ENCODE peak calls at places on chromosomes 1 and 21, in seven cellular contexts. G, W, D, Y, M, Q and E are unnamed samples.

GRCh38 chr1:24905979-24906720 is 23.9 kb downstream of the RUNX3 start:
- DNase-seq in D (no peak), G (no peak), W (no peak), M (no peak), Y (no peak), Q (no peak), E (peak)

GRCh38 chr21:28953247-28953646 is 39.4 kb downstream of the LTN1 start:
- DNase-seq in W (no peak), Y (no peak), G (no peak), Q (no peak), M (no peak), D (no peak), E (no peak)

GRCh38 chr1:115412733-115413132 is 74.7 kb upstream of the NGF start:
- DNase-seq in M (no peak), Q (no peak), W (no peak), D (no peak), Y (no peak), G (no peak), E (no peak)

GRCh38 chr1:214957330-214958137 is 125.0 kb upstream of the KCNK2 start:
- DNase-seq in Y (no peak), G (peak), M (peak), W (no peak), Q (no peak), D (peak), E (no peak)

GRCh38 chr1:68359045-68359444 is 90.7 kb downstream of the RPE65 start:
- DNase-seq in Y (no peak), G (no peak), M (no peak), Q (no peak), D (peak), W (no peak), E (no peak)

GRCh38 chr1:234691567-234691966 is 81.6 kb upstream of the IRF2BP2 start:
- DNase-seq in Y (no peak), M (peak), W (no peak), D (peak), Q (no peak), G (peak), E (no peak)

GRCh38 chr1:36836196-36836883 is 198.0 kb downstream of the GRIK3 start:
- DNase-seq in Q (no peak), M (no peak), W (no peak), D (no peak), G (no peak), Y (no peak), E (no peak)

GRCh38 chr1:152566681-152567080 is at the start of gene LCE3E:
- DNase-seq in D (no peak), Y (no peak), W (no peak), Q (no peak), M (no peak), G (peak), E (no peak)

GRCh38 chr1:154206212-154206611 is at the start of gene CFAP141:
- DNase-seq in Q (no peak), Y (no peak), M (no peak), D (no peak), G (peak), W (no peak), E (no peak)

GRCh38 chr1:185886046-185886445 is 151.9 kb downstream of the HMCN1 start:
- DNase-seq in D (no peak), Q (no peak), G (no peak), M (no peak), W (no peak), Y (no peak), E (no peak)

GRCh38 chr1:46556822-46557221 is 5.4 kb upstream of the KNCN start:
- DNase-seq in Q (no peak), G (peak), M (peak), W (no peak), Y (no peak), D (peak), E (no peak)
- TF ChIP-seq CTCF in Q (no peak), G (peak), M (no peak), W (no peak), Y (no peak), D (peak), E (no peak)

DNA sequence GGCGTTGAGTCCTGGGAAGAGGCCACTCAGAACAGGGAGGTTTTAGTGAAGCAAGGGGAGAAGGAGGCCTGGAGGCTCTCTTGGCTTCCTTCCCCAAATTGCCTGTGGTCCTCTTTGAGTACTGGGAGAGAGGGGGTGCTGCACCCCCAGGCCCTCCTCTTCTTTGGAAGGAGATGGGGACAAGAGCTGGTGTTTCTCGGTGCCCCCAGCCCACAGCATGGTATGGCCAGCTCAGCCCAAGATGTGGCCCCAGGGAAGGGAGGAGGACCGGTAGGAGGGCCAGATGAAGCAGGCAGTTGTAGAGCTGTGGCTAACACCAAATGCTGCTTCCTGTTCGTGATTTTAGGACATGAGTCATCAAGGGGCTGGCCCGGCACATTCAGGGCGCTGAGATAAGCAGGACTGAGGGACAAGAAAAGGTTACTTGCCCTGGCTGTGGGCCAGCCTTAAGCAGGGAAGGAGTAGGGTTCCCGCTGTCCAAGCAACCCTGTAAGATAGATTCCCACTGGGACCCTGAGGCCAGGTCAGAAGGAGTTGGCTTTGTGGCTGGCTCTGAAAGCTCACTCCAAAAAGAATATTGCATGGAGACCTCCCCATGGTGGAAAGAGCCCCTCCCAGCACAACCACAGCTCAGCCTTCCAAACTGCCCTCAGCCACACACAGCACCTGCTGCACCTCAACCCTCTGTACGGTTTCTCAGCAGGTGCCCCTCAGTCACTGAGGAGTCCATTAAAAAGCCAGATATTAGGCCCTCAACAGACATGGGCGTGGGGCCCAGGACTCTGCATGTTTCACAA is 4.9 kb upstream of the TNFRSF1B start:
- DNase-seq in Q (no peak), W (peak), D (peak), G (peak), Y (no peak), M (peak), E (no peak)
- TF ChIP-seq CTCF in Q (no peak), W (no peak), D (no peak), G (no peak), Y (no peak), M (no peak), E (no peak)

GRCh38 chr21:35506352-35506751 is 457.2 kb upstream of the RUNX1 start:
- DNase-seq in D (no peak), Q (no peak), G (no peak), W (no peak), M (no peak), Y (no peak), E (no peak)
- TF ChIP-seq CTCF in D (no peak), Q (no peak), G (no peak), W (no peak), M (no peak), Y (no peak), E (no peak)

GRCh38 chr1:53061859-53062714 is at the start of gene PODN:
- DNase-seq in M (no peak), Y (no peak), W (no peak), D (peak), Q (no peak), G (no peak), E (peak)
- TF ChIP-seq CTCF in M (no peak), Y (no peak), W (no peak), D (no peak), Q (no peak), G (no peak), E (no peak)

GRCh38 chr1:169692766-169693460 is 18.5 kb downstream of the SELL start:
- DNase-seq in Q (no peak), M (no peak), D (no peak), W (no peak), Y (no peak), G (no peak), E (no peak)

GRCh38 chr1:169696273-169697100 is 14.9 kb downstream of the SELL start:
- DNase-seq in D (peak), W (no peak), M (no peak), Y (no peak), G (peak), Q (no peak), E (no peak)

GRCh38 chr1:169690489-169690888 is 20.9 kb downstream of the SELL start:
- DNase-seq in D (no peak), G (no peak), W (no peak), Y (no peak), Q (no peak), M (no peak), E (no peak)

GRCh38 chr1:169697769-169698168 is 13.7 kb downstream of the SELL start:
- DNase-seq in G (no peak), M (no peak), D (no peak), Y (no peak), Q (no peak), W (no peak), E (no peak)

GRCh38 chr1:169694304-169694703 is 17.1 kb downstream of the SELL start:
- DNase-seq in Y (no peak), W (no peak), M (no peak), D (no peak), Q (no peak), G (peak), E (no peak)
- TF ChIP-seq CTCF in Y (no peak), W (peak), M (no peak), D (no peak), Q (no peak), G (peak), E (no peak)

GRCh38 chr1:13520985-13521384 is 7.2 kb upstream of the LRRC38 start:
- DNase-seq in Q (no peak), G (no peak), D (no peak), M (no peak), W (no peak), Y (no peak), E (no peak)

GRCh38 chr1:13513885-13514546 is at the start of gene LRRC38:
- DNase-seq in G (peak), W (no peak), Q (peak), Y (peak), M (no peak), D (no peak), E (peak)

GRCh38 chr1:13513063-13513884 is 529 bp downstream of the LRRC38 start:
- DNase-seq in Q (no peak), M (no peak), G (no peak), D (no peak), W (no peak), Y (no peak), E (no peak)

GRCh38 chr1:13516606-13517005 is 2.8 kb upstream of the LRRC38 start:
- DNase-seq in Y (no peak), M (no peak), W (no peak), Q (no peak), G (no peak), D (no peak), E (no peak)

DNA sequence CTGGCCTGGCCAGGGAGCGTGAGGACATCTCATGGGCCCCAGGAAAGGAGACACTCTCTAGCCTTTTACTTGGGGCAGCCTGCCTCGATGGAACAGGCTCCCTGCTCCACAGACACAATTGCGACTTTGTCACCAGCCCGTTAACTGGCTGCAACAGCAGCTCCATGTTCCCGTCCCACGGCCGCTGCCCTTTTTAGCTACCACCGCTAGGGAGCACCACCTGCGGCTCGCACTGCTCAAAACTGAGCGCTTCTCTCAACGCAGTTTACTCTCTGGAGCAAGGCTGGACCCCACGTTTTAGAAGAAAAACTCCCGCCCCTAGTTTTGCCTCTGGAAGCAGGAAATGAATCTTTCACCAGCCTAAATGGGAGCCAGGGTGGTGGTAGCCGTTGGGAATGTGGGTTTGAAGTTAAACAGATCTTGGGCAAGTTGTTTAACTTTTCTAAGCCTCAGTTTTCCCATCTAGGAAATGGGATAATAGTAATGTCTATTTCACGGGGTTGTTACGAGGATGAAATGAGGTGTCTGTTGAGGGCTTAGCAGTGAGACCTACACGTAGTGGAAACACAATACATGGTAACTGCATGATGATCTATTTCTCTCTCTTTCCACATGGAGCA is 3.5 kb upstream of the LRRC38 start:
- DNase-seq in Y (peak), W (no peak), Q (peak), M (no peak), D (peak), G (peak), E (no peak)
- TF ChIP-seq CTCF in Y (peak), W (no peak), Q (peak), M (peak), D (peak), G (peak), E (peak)

GRCh38 chr1:81811757-81812371 is 11.1 kb downstream of the ADGRL2 start:
- DNase-seq in M (peak), W (no peak), D (no peak), Y (no peak), Q (no peak), G (peak), E (no peak)
- TF ChIP-seq CTCF in M (peak), W (peak), D (peak), Y (peak), Q (peak), G (peak), E (no peak)

GRCh38 chr1:201022824-201023516 is 544 bp downstream of the KIF21B start:
- DNase-seq in W (no peak), G (no peak), Q (peak), M (no peak), Y (peak), D (no peak), E (peak)
- TF ChIP-seq CTCF in W (peak), G (no peak), Q (peak), M (peak), Y (no peak), D (no peak), E (no peak)